ENCODE peak calls at places on chromosomes 12 and 14, in four cellular contexts. O is posterior cingulate gyrus, Q is T-helper 9 cell, E is cardiac septum. G is an unnamed sample.

GRCh38 chr12:26109343-26109841 is 15.4 kb downstream of the BHLHE41 start:
- DNase-seq in O (no peak), Q (no peak), E (no peak), G (no peak)

GRCh38 chr14:102155150-102155549 is 15.5 kb downstream of the WDR20 start:
- DNase-seq in O (no peak), Q (no peak), E (no peak), G (no peak)

GRCh38 chr14:32913725-32914124 is 25.0 kb upstream of the NPAS3 start:
- DNase-seq in O (no peak), Q (no peak), E (no peak), G (no peak)

GRCh38 chr12:29762637-29763300 is 21.0 kb downstream of the TMTC1 start:
- DNase-seq in O (peak; percentile 21), Q (no peak), E (no peak), G (no peak)

GRCh38 chr12:114784526-114784925 is 100.6 kb upstream of the TBX3 start:
- DNase-seq in O (no peak), Q (no peak), E (no peak), G (no peak)

GRCh38 chr14:102772781-102773570 is 4.3 kb upstream of the TRAF3 start:
- DNase-seq in O (no peak), Q (no peak), E (no peak), G (no peak)

GRCh38 chr12:73867147-73867546 is 670.5 kb upstream of the ATXN7L3B start:
- DNase-seq in O (no peak), Q (no peak), E (no peak), G (no peak)

GRCh38 chr12:75933136-75933535 is 98.4 kb downstream of the PHLDA1 start:
- DNase-seq in O (no peak), Q (no peak), E (no peak), G (no peak)

GRCh38 chr12:20798561-20798960 is 11.9 kb upstream of the SLCO1B3 start:
- DNase-seq in O (no peak), Q (no peak), E (no peak), G (no peak)

GRCh38 chr12:54565658-54566552 is 16.5 kb downstream of the PDE1B start:
- DNase-seq in O (no peak), Q (no peak), E (no peak), G (no peak)

GRCh38 chr12:1530592-1531159 is 63.7 kb downstream of the FBXL14 start:
- DNase-seq in O (no peak), Q (no peak), E (peak; percentile 6), G (no peak)

GRCh38 chr14:77085538-77085937 is 12.5 kb upstream of the CIPC start:
- DNase-seq in O (no peak), Q (no peak), E (no peak), G (no peak)

GRCh38 chr12:12804011-12804410 is 9.1 kb upstream of the DDX47 start:
- DNase-seq in O (no peak), Q (no peak), E (no peak), G (no peak)

G was measured in T-helper 22 cell.